ENCODE peak calls at places on chromosomes 7 and 10, in seven cellular contexts. One of them, this sample, is unnamed.

GRCh38 chr7:113774182-113774807 is 144.5 kb downstream of the PPP1R3A start:
- DNase-seq in esophagus squamous epithelium: no peak
- DNase-seq in body of pancreas: peak
- DNase-seq in Peyer's patch: no peak
- DNase-seq in transverse colon: no peak
- DNase-seq in IMR-90: peak
- DNase-seq in GM12891: peak
- DNase-seq in this sample: peak

GRCh38 chr7:29854257-29854938 is 48.1 kb downstream of the WIPF3 start:
- DNase-seq in body of pancreas: no peak
- DNase-seq in esophagus squamous epithelium: no peak
- DNase-seq in Peyer's patch: no peak
- DNase-seq in transverse colon: no peak
- DNase-seq in GM12891: no peak
- DNase-seq in IMR-90: no peak
- DNase-seq in this sample: no peak

GRCh38 chr7:143305423-143306070 is 10.4 kb upstream of the CLCN1 start:
- DNase-seq in Peyer's patch: peak
- DNase-seq in transverse colon: peak
- DNase-seq in GM12891: no peak
- DNase-seq in body of pancreas: peak
- DNase-seq in IMR-90: peak
- DNase-seq in esophagus squamous epithelium: no peak
- DNase-seq in this sample: peak

GRCh38 chr7:157603716-157604115 is 266.9 kb downstream of the DNAJB6 start:
- DNase-seq in IMR-90: no peak
- DNase-seq in Peyer's patch: no peak
- DNase-seq in GM12891: no peak
- DNase-seq in esophagus squamous epithelium: no peak
- DNase-seq in transverse colon: no peak
- DNase-seq in body of pancreas: no peak
- DNase-seq in this sample: no peak

GRCh38 chr10:21860718-21861117 is 142.8 kb downstream of the DNAJC1 start:
- DNase-seq in Peyer's patch: no peak
- DNase-seq in transverse colon: no peak
- DNase-seq in esophagus squamous epithelium: no peak
- DNase-seq in IMR-90: peak
- DNase-seq in GM12891: no peak
- DNase-seq in body of pancreas: no peak
- DNase-seq in this sample: no peak

GRCh38 chr7:80498481-80499349 is 13.1 kb downstream of the GNAT3 start:
- DNase-seq in Peyer's patch: no peak
- DNase-seq in body of pancreas: no peak
- DNase-seq in transverse colon: no peak
- DNase-seq in esophagus squamous epithelium: no peak
- DNase-seq in GM12891: no peak
- DNase-seq in IMR-90: peak
- DNase-seq in this sample: no peak

GRCh38 chr7:1225462-1226154 is 7.1 kb upstream of the UNCX start:
- DNase-seq in Peyer's patch: no peak
- DNase-seq in GM12891: peak
- DNase-seq in body of pancreas: no peak
- DNase-seq in transverse colon: no peak
- DNase-seq in IMR-90: no peak
- DNase-seq in esophagus squamous epithelium: no peak
- DNase-seq in this sample: no peak

GRCh38 chr7:51217804-51218203 is 98.8 kb downstream of the COBL start:
- DNase-seq in IMR-90: no peak
- DNase-seq in transverse colon: no peak
- DNase-seq in body of pancreas: no peak
- DNase-seq in Peyer's patch: no peak
- DNase-seq in GM12891: no peak
- DNase-seq in esophagus squamous epithelium: no peak
- DNase-seq in this sample: no peak

GRCh38 chr10:88254091-88254490 is 329.0 kb downstream of the RNLS start:
- DNase-seq in transverse colon: no peak
- DNase-seq in GM12891: no peak
- DNase-seq in esophagus squamous epithelium: no peak
- DNase-seq in body of pancreas: peak
- DNase-seq in IMR-90: peak
- DNase-seq in Peyer's patch: no peak
- DNase-seq in this sample: peak

GRCh38 chr10:16441106-16441850 is 4.5 kb downstream of the PTER start:
- DNase-seq in IMR-90: peak
- DNase-seq in GM12891: no peak
- DNase-seq in esophagus squamous epithelium: no peak
- DNase-seq in Peyer's patch: no peak
- DNase-seq in body of pancreas: no peak
- DNase-seq in transverse colon: no peak
- DNase-seq in this sample: no peak

GRCh38 chr10:49841615-49842180 is 79.6 kb upstream of the OGDHL start:
- DNase-seq in transverse colon: no peak
- DNase-seq in IMR-90: no peak
- DNase-seq in esophagus squamous epithelium: no peak
- DNase-seq in Peyer's patch: no peak
- DNase-seq in body of pancreas: no peak
- DNase-seq in GM12891: no peak
- DNase-seq in this sample: no peak

GRCh38 chr7:47877336-47877735 is 70.9 kb downstream of the PKD1L1 start:
- DNase-seq in Peyer's patch: no peak
- DNase-seq in esophagus squamous epithelium: no peak
- DNase-seq in IMR-90: no peak
- DNase-seq in transverse colon: no peak
- DNase-seq in GM12891: no peak
- DNase-seq in body of pancreas: no peak
- DNase-seq in this sample: no peak

GRCh38 chr7:2872296-2872874 is 28.3 kb upstream of the GNA12 start:
- DNase-seq in IMR-90: no peak
- DNase-seq in body of pancreas: no peak
- DNase-seq in transverse colon: no peak
- DNase-seq in Peyer's patch: no peak
- DNase-seq in esophagus squamous epithelium: no peak
- DNase-seq in GM12891: no peak
- DNase-seq in this sample: no peak

GRCh38 chr7:2876031-2876862 is 32.1 kb upstream of the GNA12 start:
- DNase-seq in body of pancreas: no peak
- DNase-seq in GM12891: no peak
- DNase-seq in esophagus squamous epithelium: no peak
- DNase-seq in Peyer's patch: no peak
- DNase-seq in IMR-90: peak
- DNase-seq in transverse colon: no peak
- DNase-seq in this sample: peak

GRCh38 chr7:2870471-2870941 is 26.4 kb upstream of the GNA12 start:
- DNase-seq in IMR-90: peak
- DNase-seq in esophagus squamous epithelium: no peak
- DNase-seq in transverse colon: peak
- DNase-seq in Peyer's patch: peak
- DNase-seq in GM12891: no peak
- DNase-seq in body of pancreas: peak
- DNase-seq in this sample: peak

GRCh38 chr7:2873146-2873545 is 29.0 kb upstream of the GNA12 start:
- DNase-seq in transverse colon: no peak
- DNase-seq in Peyer's patch: no peak
- DNase-seq in esophagus squamous epithelium: no peak
- DNase-seq in GM12891: no peak
- DNase-seq in body of pancreas: no peak
- DNase-seq in IMR-90: no peak
- DNase-seq in this sample: no peak

DNA sequence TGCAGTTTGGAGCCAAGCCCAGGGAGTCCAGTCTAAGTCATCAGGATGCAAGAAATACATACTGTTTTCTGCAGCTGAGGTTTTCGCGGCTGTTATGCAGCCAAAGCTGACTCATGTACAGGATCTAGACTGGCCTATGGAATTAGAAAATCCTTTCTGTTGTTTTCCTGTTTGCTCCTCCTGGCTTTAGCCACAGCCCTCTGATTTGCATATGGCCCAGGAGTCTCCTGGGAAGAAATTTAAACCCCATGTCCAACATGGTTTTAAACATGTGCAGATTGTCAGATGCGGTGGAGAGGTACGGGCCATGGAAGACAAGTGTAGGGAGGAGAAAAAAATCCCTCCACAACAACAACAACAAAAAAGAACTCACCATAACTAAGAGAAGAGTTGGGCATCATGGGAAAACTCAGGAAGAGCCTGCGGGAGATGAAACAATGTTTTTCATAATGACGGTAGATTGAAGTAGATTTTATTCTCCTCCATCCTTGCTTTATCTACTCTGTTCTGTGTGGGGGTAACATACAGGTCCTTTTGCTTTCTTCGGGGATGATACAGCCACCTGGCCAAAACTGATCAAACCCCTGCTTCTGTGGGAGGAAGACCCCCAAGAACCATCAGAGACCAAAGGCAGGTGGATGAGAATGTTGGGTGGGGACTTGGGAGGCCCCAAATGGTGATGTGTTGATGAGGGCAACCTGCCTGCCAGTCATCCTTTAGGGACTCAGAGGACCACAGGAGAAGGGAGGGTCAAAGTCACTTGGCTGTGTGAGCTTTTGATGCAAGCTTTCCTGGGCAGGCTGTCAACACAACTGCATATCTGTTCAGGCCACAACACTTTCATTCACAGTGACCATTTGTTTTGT is 29.8 kb upstream of the GNA12 start:
- DNase-seq in Peyer's patch: no peak
- DNase-seq in body of pancreas: no peak
- DNase-seq in IMR-90: peak
- DNase-seq in transverse colon: no peak
- DNase-seq in GM12891: no peak
- DNase-seq in esophagus squamous epithelium: no peak
- DNase-seq in this sample: peak
- TF ChIP-seq POLR2A in Peyer's patch: no peak
- TF ChIP-seq POLR2A in body of pancreas: no peak
- TF ChIP-seq POLR2A in IMR-90: peak
- TF ChIP-seq POLR2A in transverse colon: no peak
- TF ChIP-seq POLR2A in GM12891: peak
- TF ChIP-seq POLR2A in esophagus squamous epithelium: no peak
- TF ChIP-seq POLR2A in this sample: peak

DNA sequence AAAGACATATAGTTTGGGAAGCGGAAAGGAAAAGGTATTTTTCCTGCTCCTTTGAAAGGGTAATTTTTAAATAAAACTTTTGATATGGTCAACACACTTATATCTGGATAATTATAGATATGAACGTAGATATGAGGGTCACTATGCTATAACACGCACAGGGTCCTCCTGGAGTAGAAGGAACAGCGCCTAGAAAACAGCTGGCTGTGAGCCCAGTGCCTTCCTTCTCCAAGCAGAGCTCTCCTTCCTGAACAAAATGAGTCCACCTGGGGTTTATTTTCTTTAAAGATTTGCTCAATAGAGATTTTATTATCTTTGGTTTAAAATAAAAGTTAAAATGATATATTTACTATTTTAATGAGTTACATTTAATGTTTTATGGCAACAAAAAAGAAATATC is 13.1 kb downstream of the STEAP1 start:
- DNase-seq in transverse colon: no peak
- DNase-seq in Peyer's patch: no peak
- DNase-seq in IMR-90: no peak
- DNase-seq in esophagus squamous epithelium: no peak
- DNase-seq in body of pancreas: no peak
- DNase-seq in GM12891: no peak
- DNase-seq in this sample: no peak
- TF ChIP-seq POLR2A in transverse colon: no peak
- TF ChIP-seq POLR2A in Peyer's patch: no peak
- TF ChIP-seq POLR2A in IMR-90: no peak
- TF ChIP-seq POLR2A in esophagus squamous epithelium: no peak
- TF ChIP-seq POLR2A in body of pancreas: no peak
- TF ChIP-seq POLR2A in GM12891: no peak
- TF ChIP-seq POLR2A in this sample: no peak

GRCh38 chr10:7819126-7819470 is 793 bp downstream of the TAF3 start:
- DNase-seq in transverse colon: peak
- DNase-seq in esophagus squamous epithelium: peak
- DNase-seq in IMR-90: peak
- DNase-seq in body of pancreas: peak
- DNase-seq in GM12891: peak
- DNase-seq in Peyer's patch: peak
- DNase-seq in this sample: no peak

GRCh38 chr10:7817576-7817975 is 729 bp upstream of the TAF3 start:
- DNase-seq in Peyer's patch: no peak
- DNase-seq in body of pancreas: no peak
- DNase-seq in esophagus squamous epithelium: no peak
- DNase-seq in GM12891: no peak
- DNase-seq in IMR-90: no peak
- DNase-seq in transverse colon: no peak
- DNase-seq in this sample: no peak

GRCh38 chr10:7813481-7813880 is 4.8 kb upstream of the TAF3 start:
- DNase-seq in esophagus squamous epithelium: no peak
- DNase-seq in body of pancreas: no peak
- DNase-seq in Peyer's patch: no peak
- DNase-seq in transverse colon: no peak
- DNase-seq in IMR-90: no peak
- DNase-seq in GM12891: no peak
- DNase-seq in this sample: no peak

GRCh38 chr10:7817984-7818294 is 366 bp upstream of the TAF3 start:
- DNase-seq in transverse colon: no peak
- DNase-seq in esophagus squamous epithelium: no peak
- DNase-seq in GM12891: no peak
- DNase-seq in body of pancreas: no peak
- DNase-seq in Peyer's patch: no peak
- DNase-seq in IMR-90: no peak
- DNase-seq in this sample: no peak

DNA sequence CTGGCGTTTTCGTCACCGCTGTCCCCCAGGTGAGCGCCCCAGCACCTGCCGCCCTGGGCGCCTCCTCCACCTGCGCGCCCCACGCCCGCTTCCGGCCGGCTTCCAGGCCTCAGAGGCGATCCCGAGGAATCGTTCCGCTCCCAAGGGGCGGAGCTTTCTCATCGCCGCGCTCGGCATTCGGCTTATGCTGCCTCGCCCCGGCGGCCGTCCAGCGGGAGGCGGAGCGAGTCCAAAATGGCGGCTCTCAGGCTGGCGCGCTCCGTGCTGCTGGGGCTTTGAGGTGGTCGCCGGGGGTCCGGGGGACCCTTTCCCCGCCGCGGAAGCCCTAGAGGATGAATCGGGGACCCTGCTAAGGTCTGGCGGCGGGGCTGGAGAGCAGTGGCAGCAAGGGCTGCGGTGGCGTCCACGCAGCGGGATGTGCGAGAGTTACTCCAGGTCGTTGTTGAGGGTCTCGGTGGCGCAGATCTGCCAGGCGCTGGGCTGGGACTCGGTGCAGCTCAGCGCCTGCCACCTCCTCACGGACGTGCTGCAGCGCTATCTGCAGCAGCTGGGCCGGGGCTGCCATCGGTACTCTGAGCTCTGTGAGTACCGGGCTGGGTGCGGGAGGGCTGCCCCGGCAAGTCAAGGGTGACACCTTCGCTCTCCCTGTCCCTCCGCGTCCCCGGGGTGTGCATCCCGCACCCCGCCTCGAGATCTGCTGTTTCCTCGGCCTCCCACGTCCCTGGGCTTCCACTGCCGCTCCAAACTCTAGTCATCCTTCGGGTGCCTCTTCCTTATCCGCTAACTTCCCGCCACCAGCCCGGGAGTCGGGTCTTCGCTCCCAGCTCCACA is at the start of gene TAF3:
- DNase-seq in esophagus squamous epithelium: peak
- DNase-seq in body of pancreas: peak
- DNase-seq in IMR-90: peak
- DNase-seq in GM12891: peak
- DNase-seq in transverse colon: peak
- DNase-seq in Peyer's patch: peak
- DNase-seq in this sample: peak
- TF ChIP-seq POLR2A in esophagus squamous epithelium: no peak
- TF ChIP-seq POLR2A in body of pancreas: peak
- TF ChIP-seq POLR2A in IMR-90: peak
- TF ChIP-seq POLR2A in GM12891: peak
- TF ChIP-seq POLR2A in transverse colon: peak
- TF ChIP-seq POLR2A in Peyer's patch: peak
- TF ChIP-seq POLR2A in this sample: peak

GRCh38 chr7:65960351-65961074 is 21.5 kb downstream of the GUSB start:
- DNase-seq in IMR-90: no peak
- DNase-seq in esophagus squamous epithelium: no peak
- DNase-seq in Peyer's patch: no peak
- DNase-seq in transverse colon: no peak
- DNase-seq in body of pancreas: no peak
- DNase-seq in GM12891: no peak
- DNase-seq in this sample: no peak
- TF ChIP-seq POLR2A in IMR-90: no peak
- TF ChIP-seq POLR2A in esophagus squamous epithelium: no peak
- TF ChIP-seq POLR2A in Peyer's patch: no peak
- TF ChIP-seq POLR2A in transverse colon: no peak
- TF ChIP-seq POLR2A in body of pancreas: no peak
- TF ChIP-seq POLR2A in GM12891: no peak
- TF ChIP-seq POLR2A in this sample: no peak